ENCODE peak calls at places on chromosomes 2 and 18, in seven cellular contexts. L is PC-3, R is coronary artery, O is kidney, K is neuronal stem cell, E is H7, W is IMR-90. V is an unnamed sample.

GRCh38 chr2:160010361-160011145 is 51.9 kb downstream of the PLA2R1 start:
- DNase-seq in L (no peak), R (no peak), O (no peak), K (no peak), E (no peak), W (peak), V (no peak)

GRCh38 chr2:206983156-206983875 is 44.0 kb downstream of the CPO start:
- DNase-seq in L (peak), R (no peak), O (no peak), K (no peak), E (no peak), W (peak), V (no peak)

GRCh38 chr18:47417807-47418206 is 166.3 kb upstream of the SKOR2 start:
- DNase-seq in L (no peak), R (no peak), O (no peak), K (no peak), E (no peak), W (no peak), V (no peak)

GRCh38 chr2:124426630-124427029 is 401.5 kb downstream of the CNTNAP5 start:
- DNase-seq in L (no peak), R (no peak), O (no peak), K (no peak), E (peak), W (no peak), V (peak)

GRCh38 chr2:105129722-105130232 is 91.9 kb downstream of the MRPS9 start:
- DNase-seq in L (no peak), R (no peak), O (no peak), K (no peak), E (no peak), W (no peak), V (no peak)

GRCh38 chr2:2021995-2022394 is 277.7 kb upstream of the PXDN start:
- DNase-seq in L (no peak), R (no peak), O (no peak), K (no peak), E (no peak), W (no peak), V (peak)

GRCh38 chr2:120620025-120620793 is 115.5 kb upstream of the GLI2 start:
- DNase-seq in L (peak), R (no peak), O (no peak), K (no peak), E (no peak), W (peak), V (no peak)

GRCh38 chr2:60079562-60079961 is 473.9 kb downstream of the BCL11A start:
- DNase-seq in L (no peak), R (no peak), O (no peak), K (no peak), E (no peak), W (no peak), V (no peak)

GRCh38 chr2:97733341-97734035 is 20.1 kb downstream of the ZAP70 start:
- DNase-seq in L (no peak), R (no peak), O (peak), K (no peak), E (no peak), W (no peak), V (no peak)

GRCh38 chr2:28589746-28590463 is 94.0 kb downstream of the PLB1 start:
- DNase-seq in L (no peak), R (peak), O (no peak), K (no peak), E (no peak), W (no peak), V (no peak)

GRCh38 chr2:16632615-16633014 is 33.0 kb downstream of the CYRIA start:
- DNase-seq in L (no peak), R (no peak), O (no peak), K (peak), E (no peak), W (no peak), V (no peak)

GRCh38 chr2:152446213-152446612 is 111.2 kb downstream of the FMNL2 start:
- DNase-seq in L (no peak), R (no peak), O (no peak), K (no peak), E (no peak), W (no peak), V (no peak)

GRCh38 chr2:226792155-226792871 is 7.3 kb downstream of the IRS1 start:
- DNase-seq in L (peak), R (no peak), O (no peak), K (no peak), E (peak), W (peak), V (peak)

GRCh38 chr18:48889115-48889941 is 61.4 kb downstream of the SMAD7 start:
- DNase-seq in L (no peak), R (peak), O (peak), K (peak), E (peak), W (no peak), V (peak)

GRCh38 chr2:215917953-215918620 is 95.3 kb downstream of the MREG start:
- DNase-seq in L (peak), R (no peak), O (no peak), K (no peak), E (peak), W (peak), V (peak)

GRCh38 chr2:130829020-130829419 is 7.7 kb upstream of the ARHGEF4 start:
- DNase-seq in L (peak), R (no peak), O (peak), K (no peak), E (peak), W (peak), V (peak)

GRCh38 chr18:22800551-22800951 is 132.6 kb upstream of the RBBP8 start:
- DNase-seq in L (no peak), R (no peak), O (peak), K (no peak), E (no peak), W (peak), V (no peak)

GRCh38 chr2:29072971-29073725 is 1.2 kb downstream of the PCARE start:
- DNase-seq in L (no peak), R (no peak), O (no peak), K (no peak), E (no peak), W (no peak), V (no peak)

GRCh38 chr2:126658316-126658909 is 2.5 kb downstream of the GYPC start:
- DNase-seq in L (no peak), R (no peak), O (no peak), K (no peak), E (no peak), W (no peak), V (no peak)
- H3K4me3 ChIP-seq in L (no peak), R (peak), O (peak), K (peak), E (no peak), W (no peak), V (no peak)

DNA sequence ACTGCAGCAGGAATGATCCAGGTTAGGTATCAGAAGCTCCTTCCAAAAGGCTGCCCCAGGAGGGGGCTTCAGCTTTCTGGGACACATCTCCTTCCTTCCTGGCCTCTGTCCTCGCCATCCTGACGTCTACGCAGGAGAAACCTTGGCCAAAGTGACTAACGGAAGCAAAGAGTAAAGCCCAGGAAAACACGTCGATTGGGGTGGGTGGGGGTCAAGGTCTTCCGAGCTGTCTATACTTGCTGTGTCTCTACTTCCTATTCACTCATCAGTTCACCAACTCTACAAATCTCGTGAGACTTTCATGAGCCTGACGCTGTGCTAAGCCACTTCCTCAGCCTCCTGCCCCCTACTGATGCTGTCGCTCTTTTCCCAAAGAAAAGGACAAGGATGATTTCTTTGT is 212.6 kb downstream of the TNS1 start:
- DNase-seq in L (no peak), R (no peak), O (no peak), K (no peak), E (peak), W (no peak), V (peak)
- H3K4me3 ChIP-seq in L (no peak), R (peak), O (no peak), K (no peak), E (peak), W (no peak), V (no peak)

GRCh38 chr2:55408946-55409868 is 10.4 kb downstream of the CCDC88A start:
- DNase-seq in L (no peak), R (no peak), O (no peak), K (no peak), E (no peak), W (peak), V (no peak)
- H3K4me3 ChIP-seq in L (no peak), R (no peak), O (no peak), K (no peak), E (no peak), W (no peak), V (no peak)

GRCh38 chr2:222671259-222672067 is at the start of gene MOGAT1:
- DNase-seq in L (no peak), R (no peak), O (peak), K (no peak), E (peak), W (no peak), V (peak)
- H3K4me3 ChIP-seq in L (peak), R (peak), O (peak), K (peak), E (peak), W (peak), V (peak)